ENCODE peak calls at places on chromosomes 7 and 10, in five cellular contexts. F is midbrain; Y is pons; X is CD8-positive, alpha-beta memory T cell; T is mammary epithelial cell. W is an unnamed sample.

GRCh38 chr7:44884553-44885393 is 557 bp downstream of the PURB start:
- DNase-seq in F (no peak), Y (no peak), X (peak; percentile 54), T (peak; percentile 49), W (peak; percentile 25)

GRCh38 chr10:132162021-132162531 is 24.7 kb upstream of the DPYSL4 start:
- DNase-seq in F (no peak), Y (no peak), X (no peak), T (no peak), W (peak; percentile 31)

GRCh38 chr7:151690597-151690996 is 170.9 kb upstream of the RHEB start:
- DNase-seq in F (no peak), Y (no peak), X (no peak), T (no peak), W (no peak)

GRCh38 chr7:133529861-133530260 is 277.0 kb downstream of the EXOC4 start:
- DNase-seq in F (no peak), Y (no peak), X (no peak), T (no peak), W (no peak)

GRCh38 chr10:32171213-32171612 is 115.0 kb upstream of the KIF5B start:
- DNase-seq in F (no peak), Y (no peak), X (no peak), T (no peak), W (no peak)

GRCh38 chr10:109343293-109343692 is 580.0 kb downstream of the XPNPEP1 start:
- DNase-seq in F (no peak), Y (no peak), X (no peak), T (peak; percentile 87), W (no peak)

GRCh38 chr7:28900311-28900710 is 57.8 kb downstream of the TRIL start:
- DNase-seq in F (no peak), Y (no peak), X (no peak), T (no peak), W (no peak)

GRCh38 chr10:96770987-96771386 is 50.7 kb upstream of the PIK3AP1 start:
- DNase-seq in F (no peak), Y (no peak), X (no peak), T (no peak), W (no peak)

GRCh38 chr7:106317971-106318370 is 33.2 kb upstream of the NAMPT start:
- DNase-seq in F (no peak), Y (no peak), X (no peak), T (peak; percentile 49), W (no peak)

GRCh38 chr10:51718804-51719291 is 19.5 kb upstream of the CSTF2T start:
- DNase-seq in F (no peak), Y (no peak), X (no peak), T (peak; percentile 56), W (no peak)

GRCh38 chr7:3943779-3944520 is 642.9 kb downstream of the SDK1 start:
- DNase-seq in F (no peak), Y (no peak), X (no peak), T (no peak), W (no peak)

GRCh38 chr7:93228302-93228701 is 2.0 kb upstream of the HEPACAM2 start:
- DNase-seq in F (peak; percentile 34), Y (peak; percentile 58), X (no peak), T (peak; percentile 51), W (peak; percentile 62)

GRCh38 chr7:93622036-93622714 is 47.7 kb upstream of the CALCR start:
- DNase-seq in F (peak; percentile 3), Y (peak; percentile 17), X (no peak), T (peak; percentile 18), W (no peak)

GRCh38 chr10:121490906-121491519 is 107.2 kb downstream of the FGFR2 start:
- DNase-seq in F (no peak), Y (no peak), X (no peak), T (no peak), W (no peak)

GRCh38 chr7:89593125-89593524 is 561.1 kb upstream of the STEAP1 start:
- DNase-seq in F (no peak), Y (no peak), X (no peak), T (no peak), W (no peak)

GRCh38 chr7:132751282-132751647 is 175.0 kb upstream of the PLXNA4 start:
- DNase-seq in F (no peak), Y (no peak), X (no peak), T (no peak), W (no peak)

GRCh38 chr10:22931948-22932347 is 4.1 kb downstream of the ARMC3 start:
- DNase-seq in F (no peak), Y (no peak), X (no peak), T (peak; percentile 72), W (no peak)

GRCh38 chr7:30699706-30700495 is 17.6 kb upstream of the CRHR2 start:
- DNase-seq in F (no peak), Y (no peak), X (no peak), T (no peak), W (no peak)

GRCh38 chr10:79132681-79133381 is 64.1 kb downstream of the ZMIZ1 start:
- DNase-seq in F (no peak), Y (peak; percentile 27), X (no peak), T (no peak), W (no peak)

GRCh38 chr7:151058766-151059361 is 525 bp upstream of the SLC4A2 start:
- DNase-seq in F (peak; percentile 65), Y (peak; percentile 69), X (peak; percentile 10), T (peak; percentile 16), W (no peak)

GRCh38 chr10:58662314-58662713 is 149.6 kb downstream of the BICC1 start:
- DNase-seq in F (no peak), Y (no peak), X (no peak), T (peak; percentile 90), W (no peak)

GRCh38 chr10:93403741-93404354 is 78.3 kb downstream of the MYOF start:
- DNase-seq in F (no peak), Y (no peak), X (no peak), T (no peak), W (no peak)

GRCh38 chr10:108783897-108784296 is 1139.4 kb downstream of the XPNPEP1 start:
- DNase-seq in F (peak; percentile 0), Y (peak; percentile 23), X (no peak), T (peak; percentile 27), W (no peak)

GRCh38 chr7:45670227-45670626 is 96.1 kb downstream of the ADCY1 start:
- DNase-seq in F (no peak), Y (no peak), X (no peak), T (no peak), W (no peak)

GRCh38 chr7:93620057-93620456 is 45.5 kb upstream of the CALCR start:
- DNase-seq in F (no peak), Y (no peak), X (no peak), T (no peak), W (no peak)

GRCh38 chr7:157679607-157680006 is 342.8 kb downstream of the DNAJB6 start:
- DNase-seq in F (no peak), Y (no peak), X (no peak), T (no peak), W (no peak)

GRCh38 chr7:134845461-134845860 is 66.0 kb downstream of the CALD1 start:
- DNase-seq in F (no peak), Y (no peak), X (no peak), T (peak; percentile 73), W (no peak)

GRCh38 chr7:82789883-82790609 is 346.5 kb upstream of the CACNA2D1 start:
- DNase-seq in F (no peak), Y (no peak), X (no peak), T (no peak), W (no peak)

GRCh38 chr7:151382079-151382885 is 27.6 kb downstream of the WDR86 start:
- DNase-seq in F (no peak), Y (no peak), X (peak; percentile 46), T (no peak), W (no peak)

GRCh38 chr7:2583798-2584580 is 25.2 kb downstream of the IQCE start:
- DNase-seq in F (no peak), Y (no peak), X (no peak), T (no peak), W (no peak)

GRCh38 chr10:1381339-1381738 is 325.2 kb downstream of the WDR37 start:
- DNase-seq in F (no peak), Y (no peak), X (no peak), T (no peak), W (peak; percentile 4)

GRCh38 chr7:35754741-35755140 is 46.1 kb upstream of the SEPTIN7 start:
- DNase-seq in F (no peak), Y (no peak), X (no peak), T (no peak), W (no peak)

GRCh38 chr10:71390921-71391690 is 5.6 kb upstream of the CDH23 start:
- DNase-seq in F (no peak), Y (no peak), X (no peak), T (no peak), W (peak; percentile 52)